ENCODE peak calls at places on chromosomes 3 and 15, in six cellular contexts. One of them, this sample, is unnamed.
A peak's percentile ranks its signal among the peaks of the same experiment; 100 is the strongest.

GRCh38 chr3:25099662-25100061 is 328.4 kb upstream of the RARB start:
- DNase-seq in fibroblast of pulmonary artery: no peak
- DNase-seq in stomach: no peak
- DNase-seq in left lung: no peak
- DNase-seq in psoas muscle: no peak
- DNase-seq in cardiac muscle cell: no peak
- DNase-seq in this sample: no peak

GRCh38 chr15:75684648-75685047 is 28.0 kb downstream of the CSPG4 start:
- DNase-seq in fibroblast of pulmonary artery: no peak
- DNase-seq in stomach: no peak
- DNase-seq in left lung: no peak
- DNase-seq in psoas muscle: no peak
- DNase-seq in cardiac muscle cell: no peak
- DNase-seq in this sample: no peak

GRCh38 chr15:93987068-93987467 is 244.3 kb upstream of the MCTP2 start:
- DNase-seq in fibroblast of pulmonary artery: no peak
- DNase-seq in stomach: no peak
- DNase-seq in left lung: no peak
- DNase-seq in psoas muscle: no peak
- DNase-seq in cardiac muscle cell: no peak
- DNase-seq in this sample: no peak

GRCh38 chr3:60636846-60637245 is 614.4 kb downstream of the FHIT start:
- DNase-seq in fibroblast of pulmonary artery: no peak
- DNase-seq in stomach: no peak
- DNase-seq in left lung: no peak
- DNase-seq in psoas muscle: no peak
- DNase-seq in cardiac muscle cell: no peak
- DNase-seq in this sample: no peak

GRCh38 chr3:164620423-164620822 is 457.9 kb downstream of the SI start:
- DNase-seq in fibroblast of pulmonary artery: no peak
- DNase-seq in stomach: no peak
- DNase-seq in left lung: no peak
- DNase-seq in psoas muscle: no peak
- DNase-seq in cardiac muscle cell: no peak
- DNase-seq in this sample: no peak

GRCh38 chr3:56980798-56981390 is 79.6 kb upstream of the SPATA12 start:
- DNase-seq in fibroblast of pulmonary artery: peak; percentile 100
- DNase-seq in stomach: peak; percentile 50
- DNase-seq in left lung: no peak
- DNase-seq in psoas muscle: peak; percentile 53
- DNase-seq in cardiac muscle cell: no peak
- DNase-seq in this sample: peak; percentile 99

GRCh38 chr3:158352551-158352950 is 218.4 kb upstream of the MLF1 start:
- DNase-seq in fibroblast of pulmonary artery: peak; percentile 41
- DNase-seq in stomach: no peak
- DNase-seq in left lung: no peak
- DNase-seq in psoas muscle: no peak
- DNase-seq in cardiac muscle cell: no peak
- DNase-seq in this sample: peak; percentile 4

GRCh38 chr3:53382106-53382505 is 34.8 kb upstream of the DCP1A start:
- DNase-seq in fibroblast of pulmonary artery: peak; percentile 15
- DNase-seq in stomach: no peak
- DNase-seq in left lung: no peak
- DNase-seq in psoas muscle: no peak
- DNase-seq in cardiac muscle cell: no peak
- DNase-seq in this sample: no peak

GRCh38 chr3:183122257-183122932 is 23.1 kb upstream of the MCCC1 start:
- DNase-seq in fibroblast of pulmonary artery: peak; percentile 83
- DNase-seq in stomach: no peak
- DNase-seq in left lung: no peak
- DNase-seq in psoas muscle: no peak
- DNase-seq in cardiac muscle cell: peak; percentile 61
- DNase-seq in this sample: peak; percentile 32

GRCh38 chr3:172341482-172342059 is 106.7 kb downstream of the GHSR start:
- DNase-seq in fibroblast of pulmonary artery: peak; percentile 76
- DNase-seq in stomach: no peak
- DNase-seq in left lung: no peak
- DNase-seq in psoas muscle: no peak
- DNase-seq in cardiac muscle cell: peak; percentile 69
- DNase-seq in this sample: no peak

GRCh38 chr3:55343486-55344357 is 143.4 kb downstream of the WNT5A start:
- DNase-seq in fibroblast of pulmonary artery: no peak
- DNase-seq in stomach: no peak
- DNase-seq in left lung: no peak
- DNase-seq in psoas muscle: no peak
- DNase-seq in cardiac muscle cell: no peak
- DNase-seq in this sample: no peak

GRCh38 chr15:44501768-44502366 is 35.1 kb upstream of the EIF3J start:
- DNase-seq in fibroblast of pulmonary artery: peak; percentile 67
- DNase-seq in stomach: no peak
- DNase-seq in left lung: no peak
- DNase-seq in psoas muscle: no peak
- DNase-seq in cardiac muscle cell: peak; percentile 18
- DNase-seq in this sample: peak; percentile 8

GRCh38 chr3:100709840-100710235 is 544 bp downstream of the TFG start:
- DNase-seq in fibroblast of pulmonary artery: peak; percentile 40
- DNase-seq in stomach: no peak
- DNase-seq in left lung: peak; percentile 80
- DNase-seq in psoas muscle: peak; percentile 48
- DNase-seq in cardiac muscle cell: peak; percentile 92
- DNase-seq in this sample: no peak

GRCh38 chr15:60006203-60006782 is 2.2 kb downstream of the FOXB1 start:
- DNase-seq in fibroblast of pulmonary artery: peak; percentile 26
- DNase-seq in stomach: no peak
- DNase-seq in left lung: peak; percentile 66
- DNase-seq in psoas muscle: no peak
- DNase-seq in cardiac muscle cell: peak; percentile 39
- DNase-seq in this sample: no peak

GRCh38 chr15:69400850-69401249 is 13.3 kb upstream of the KIF23 start:
- DNase-seq in fibroblast of pulmonary artery: no peak
- DNase-seq in stomach: no peak
- DNase-seq in left lung: no peak
- DNase-seq in psoas muscle: no peak
- DNase-seq in cardiac muscle cell: no peak
- DNase-seq in this sample: no peak

GRCh38 chr15:79804833-79805232 is 92.0 kb downstream of the MTHFS start:
- DNase-seq in fibroblast of pulmonary artery: no peak
- DNase-seq in stomach: no peak
- DNase-seq in left lung: no peak
- DNase-seq in psoas muscle: no peak
- DNase-seq in cardiac muscle cell: no peak
- DNase-seq in this sample: no peak

GRCh38 chr3:51637144-51637940 is 33.7 kb upstream of the TEX264 start:
- DNase-seq in fibroblast of pulmonary artery: no peak
- DNase-seq in stomach: no peak
- DNase-seq in left lung: no peak
- DNase-seq in psoas muscle: no peak
- DNase-seq in cardiac muscle cell: no peak
- DNase-seq in this sample: no peak

GRCh38 chr15:73755481-73755880 is 2.3 kb upstream of the INSYN1 start:
- DNase-seq in fibroblast of pulmonary artery: no peak
- DNase-seq in stomach: no peak
- DNase-seq in left lung: no peak
- DNase-seq in psoas muscle: no peak
- DNase-seq in cardiac muscle cell: no peak
- DNase-seq in this sample: no peak

GRCh38 chr3:73041537-73041936 is 19.9 kb upstream of the EBLN2 start:
- DNase-seq in fibroblast of pulmonary artery: no peak
- DNase-seq in stomach: peak; percentile 46
- DNase-seq in left lung: no peak
- DNase-seq in psoas muscle: no peak
- DNase-seq in cardiac muscle cell: no peak
- DNase-seq in this sample: no peak

GRCh38 chr3:113825090-113825489 is 13.5 kb upstream of the GRAMD1C start:
- DNase-seq in fibroblast of pulmonary artery: peak; percentile 24
- DNase-seq in stomach: no peak
- DNase-seq in left lung: no peak
- DNase-seq in psoas muscle: no peak
- DNase-seq in cardiac muscle cell: no peak
- DNase-seq in this sample: no peak

GRCh38 chr3:142213298-142213697 is 12.1 kb downstream of the GK5 start:
- DNase-seq in fibroblast of pulmonary artery: peak; percentile 93
- DNase-seq in stomach: peak; percentile 46
- DNase-seq in left lung: no peak
- DNase-seq in psoas muscle: no peak
- DNase-seq in cardiac muscle cell: no peak
- DNase-seq in this sample: peak; percentile 21

GRCh38 chr15:100727291-100727851 is 125.0 kb downstream of the ASB7 start:
- DNase-seq in fibroblast of pulmonary artery: peak; percentile 83
- DNase-seq in stomach: no peak
- DNase-seq in left lung: no peak
- DNase-seq in psoas muscle: no peak
- DNase-seq in cardiac muscle cell: no peak
- DNase-seq in this sample: no peak

GRCh38 chr3:70821602-70822001 is 509.2 kb upstream of the MDFIC2 start:
- DNase-seq in fibroblast of pulmonary artery: no peak
- DNase-seq in stomach: no peak
- DNase-seq in left lung: no peak
- DNase-seq in psoas muscle: no peak
- DNase-seq in cardiac muscle cell: no peak
- DNase-seq in this sample: no peak

GRCh38 chr3:186476541-186476940 is 67.6 kb downstream of the CRYGS start:
- DNase-seq in fibroblast of pulmonary artery: no peak
- DNase-seq in stomach: no peak
- DNase-seq in left lung: no peak
- DNase-seq in psoas muscle: no peak
- DNase-seq in cardiac muscle cell: no peak
- DNase-seq in this sample: no peak

GRCh38 chr3:129938140-129938930 is 36.2 kb upstream of the TRH start:
- DNase-seq in fibroblast of pulmonary artery: no peak
- DNase-seq in stomach: no peak
- DNase-seq in left lung: no peak
- DNase-seq in psoas muscle: no peak
- DNase-seq in cardiac muscle cell: no peak
- DNase-seq in this sample: no peak
- TF ChIP-seq CTCF in fibroblast of pulmonary artery: peak; percentile 10
- TF ChIP-seq CTCF in stomach: no peak
- TF ChIP-seq CTCF in left lung: no peak
- TF ChIP-seq CTCF in psoas muscle: no peak
- TF ChIP-seq CTCF in cardiac muscle cell: no peak
- TF ChIP-seq CTCF in this sample: no peak

GRCh38 chr15:67178569-67179210 is 75.8 kb downstream of the AAGAB start:
- DNase-seq in fibroblast of pulmonary artery: peak; percentile 97
- DNase-seq in stomach: no peak
- DNase-seq in left lung: no peak
- DNase-seq in psoas muscle: no peak
- DNase-seq in cardiac muscle cell: peak; percentile 81
- DNase-seq in this sample: peak; percentile 95

GRCh38 chr15:67180514-67181191 is 73.8 kb downstream of the AAGAB start:
- DNase-seq in fibroblast of pulmonary artery: no peak
- DNase-seq in stomach: no peak
- DNase-seq in left lung: no peak
- DNase-seq in psoas muscle: no peak
- DNase-seq in cardiac muscle cell: no peak
- DNase-seq in this sample: no peak

GRCh38 chr15:67180035-67180434 is 74.4 kb downstream of the AAGAB start:
- DNase-seq in fibroblast of pulmonary artery: no peak
- DNase-seq in stomach: no peak
- DNase-seq in left lung: no peak
- DNase-seq in psoas muscle: no peak
- DNase-seq in cardiac muscle cell: no peak
- DNase-seq in this sample: no peak

GRCh38 chr15:67181221-67181639 is 73.2 kb downstream of the AAGAB start:
- DNase-seq in fibroblast of pulmonary artery: no peak
- DNase-seq in stomach: no peak
- DNase-seq in left lung: no peak
- DNase-seq in psoas muscle: no peak
- DNase-seq in cardiac muscle cell: no peak
- DNase-seq in this sample: no peak

DNA sequence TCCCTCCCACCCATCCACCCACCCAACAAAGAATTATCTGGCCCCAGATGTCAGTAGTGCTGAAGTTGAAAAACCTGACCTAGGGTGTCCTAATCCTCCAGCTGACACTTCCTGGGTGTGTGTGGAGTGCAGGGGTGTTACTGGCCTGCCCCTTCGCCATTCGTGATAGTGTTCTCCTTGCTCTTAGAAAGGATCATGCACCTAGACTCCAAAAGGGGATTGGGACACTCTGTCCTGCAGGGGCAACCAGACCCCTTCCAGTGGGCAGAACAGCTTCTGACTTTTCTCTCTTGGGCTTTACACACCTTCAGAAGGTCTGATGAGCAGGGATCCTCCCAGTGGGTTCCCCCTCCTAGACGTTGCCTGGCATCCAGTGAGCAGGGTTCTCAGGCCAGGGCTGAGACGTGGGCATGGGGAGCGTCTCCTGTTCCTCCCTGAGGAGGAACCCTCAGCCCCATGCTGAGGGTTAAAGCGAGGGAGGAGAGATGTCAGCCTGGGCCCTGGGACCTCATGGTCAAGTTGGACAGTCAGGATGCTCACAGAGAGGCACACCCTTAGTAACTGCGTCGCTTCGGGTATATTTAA is 75.0 kb downstream of the AAGAB start:
- DNase-seq in fibroblast of pulmonary artery: no peak
- DNase-seq in stomach: no peak
- DNase-seq in left lung: no peak
- DNase-seq in psoas muscle: no peak
- DNase-seq in cardiac muscle cell: no peak
- DNase-seq in this sample: no peak
- H3K4me3 ChIP-seq in fibroblast of pulmonary artery: no peak overlapping the region
- H3K4me3 ChIP-seq in stomach: no peak overlapping the region
- H3K4me3 ChIP-seq in left lung: no peak overlapping the region
- H3K4me3 ChIP-seq in psoas muscle: no peak overlapping the region
- H3K4me3 ChIP-seq in cardiac muscle cell: no peak overlapping the region
- H3K4me3 ChIP-seq in this sample: no peak overlapping the region

GRCh38 chr3:144692488-144692887 is 720.9 kb downstream of the DIPK2A start:
- DNase-seq in fibroblast of pulmonary artery: no peak
- DNase-seq in stomach: no peak
- DNase-seq in left lung: no peak
- DNase-seq in psoas muscle: no peak
- DNase-seq in cardiac muscle cell: no peak
- DNase-seq in this sample: no peak

GRCh38 chr3:144683065-144683464 is 711.4 kb downstream of the DIPK2A start:
- DNase-seq in fibroblast of pulmonary artery: no peak
- DNase-seq in stomach: no peak
- DNase-seq in left lung: no peak
- DNase-seq in psoas muscle: no peak
- DNase-seq in cardiac muscle cell: no peak
- DNase-seq in this sample: no peak

GRCh38 chr3:144687862-144688261 is 716.2 kb downstream of the DIPK2A start:
- DNase-seq in fibroblast of pulmonary artery: peak; percentile 3
- DNase-seq in stomach: no peak
- DNase-seq in left lung: no peak
- DNase-seq in psoas muscle: no peak
- DNase-seq in cardiac muscle cell: no peak
- DNase-seq in this sample: no peak
- TF ChIP-seq CTCF in fibroblast of pulmonary artery: no peak
- TF ChIP-seq CTCF in stomach: no peak
- TF ChIP-seq CTCF in left lung: no peak
- TF ChIP-seq CTCF in psoas muscle: no peak
- TF ChIP-seq CTCF in cardiac muscle cell: peak; percentile 20
- TF ChIP-seq CTCF in this sample: no peak

DNA sequence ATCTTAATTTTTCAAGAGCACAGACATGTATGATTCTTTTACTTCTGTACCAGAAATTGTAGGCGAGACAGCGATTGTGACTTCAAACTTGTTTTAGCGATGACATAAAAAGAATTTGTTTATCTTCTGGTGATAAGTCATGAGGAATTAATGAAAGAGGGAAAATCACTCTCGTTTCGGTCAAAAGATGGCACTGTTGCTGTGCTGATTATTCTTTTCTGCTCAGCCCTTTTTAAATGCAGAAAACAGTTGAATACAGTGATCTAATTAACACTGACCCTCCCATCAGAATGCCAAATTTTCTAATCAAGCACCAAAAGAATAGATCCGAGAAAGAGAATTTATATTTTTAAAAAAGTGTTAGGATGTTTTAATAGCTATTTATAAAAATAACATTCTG is 52.6 kb downstream of the NSUN3 start:
- DNase-seq in fibroblast of pulmonary artery: peak; percentile 62
- DNase-seq in stomach: no peak
- DNase-seq in left lung: no peak
- DNase-seq in psoas muscle: no peak
- DNase-seq in cardiac muscle cell: no peak
- DNase-seq in this sample: peak; percentile 4
- H3K4me3 ChIP-seq in fibroblast of pulmonary artery: no peak overlapping the region
- H3K4me3 ChIP-seq in stomach: no peak overlapping the region
- H3K4me3 ChIP-seq in left lung: no peak overlapping the region
- H3K4me3 ChIP-seq in psoas muscle: no peak overlapping the region
- H3K4me3 ChIP-seq in cardiac muscle cell: no peak overlapping the region
- H3K4me3 ChIP-seq in this sample: no peak overlapping the region